ENCODE peak calls at places on chromosomes 12 and 14, in six cellular contexts. C is HCT116, Q is upper lobe of right lung, T is GM12878, P is colonic mucosa, X is testis. W is an unnamed sample.

GRCh38 chr14:60161176-60162107 is 3.8 kb downstream of the DHRS7 start:
- DNase-seq in C (no peak), Q (no peak), T (no peak), P (no peak), X (no peak), W (peak; percentile 68)

GRCh38 chr12:95789126-95790024 is 1.2 kb downstream of the NTN4 start:
- DNase-seq in C (no peak), Q (peak; percentile 72), T (no peak), P (peak; percentile 49), X (peak; percentile 57), W (no peak)

GRCh38 chr14:70726651-70727375 is 82.5 kb downstream of the MAP3K9 start:
- DNase-seq in C (no peak), Q (no peak), T (no peak), P (no peak), X (no peak), W (no peak)

GRCh38 chr14:101624579-101624978 is 63.3 kb downstream of the DIO3 start:
- DNase-seq in C (no peak), Q (no peak), T (no peak), P (no peak), X (peak; percentile 33), W (no peak)

GRCh38 chr14:96423446-96424103 is 31.6 kb downstream of the AK7 start:
- DNase-seq in C (no peak), Q (no peak), T (no peak), P (no peak), X (no peak), W (no peak)

GRCh38 chr12:117334855-117335587 is 26.4 kb downstream of the NOS1 start:
- DNase-seq in C (no peak), Q (no peak), T (no peak), P (no peak), X (no peak), W (no peak)

GRCh38 chr14:42513837-42514236 is 907.2 kb downstream of the LRFN5 start:
- DNase-seq in C (no peak), Q (no peak), T (no peak), P (no peak), X (no peak), W (no peak)

GRCh38 chr14:92040431-92041040 is 677 bp upstream of the TRIP11 start:
- DNase-seq in C (peak; percentile 12), Q (no peak), T (peak; percentile 25), P (peak; percentile 59), X (no peak), W (no peak)

GRCh38 chr14:104895786-104896642 is 28.7 kb upstream of the PLD4 start:
- DNase-seq in C (no peak), Q (peak; percentile 87), T (no peak), P (peak; percentile 18), X (no peak), W (no peak)

GRCh38 chr14:72686832-72687231 is 207.1 kb downstream of the DPF3 start:
- DNase-seq in C (no peak), Q (no peak), T (no peak), P (no peak), X (no peak), W (no peak)

GRCh38 chr14:32244404-32244803 is 41.3 kb upstream of the RNU6-8 start:
- DNase-seq in C (no peak), Q (no peak), T (no peak), P (no peak), X (no peak), W (no peak)

GRCh38 chr14:79911762-79912161 is 299.5 kb downstream of the DIO2 start:
- DNase-seq in C (no peak), Q (no peak), T (no peak), P (no peak), X (no peak), W (no peak)

GRCh38 chr12:26187014-26187413 is 8.4 kb upstream of the SSPN start:
- DNase-seq in C (no peak), Q (no peak), T (no peak), P (no peak), X (no peak), W (no peak)

GRCh38 chr12:31517994-31518393 is 72.9 kb downstream of the DENND5B start:
- DNase-seq in C (no peak), Q (no peak), T (no peak), P (no peak), X (no peak), W (no peak)

GRCh38 chr12:7374423-7375144 is 69.4 kb downstream of the CD163L1 start:
- DNase-seq in C (peak; percentile 47), Q (peak; percentile 72), T (no peak), P (peak; percentile 40), X (peak; percentile 19), W (peak; percentile 50)

GRCh38 chr12:96132819-96133218 is 61.4 kb upstream of the ELK3 start:
- DNase-seq in C (no peak), Q (no peak), T (no peak), P (no peak), X (no peak), W (no peak)

GRCh38 chr14:91244501-91244901 is at the start of gene GPR68:
- DNase-seq in C (no peak), Q (no peak), T (no peak), P (peak; percentile 46), X (peak; percentile 78), W (no peak)

GRCh38 chr12:72330291-72330690 is 58.1 kb downstream of the TRHDE start:
- DNase-seq in C (no peak), Q (no peak), T (no peak), P (no peak), X (peak; percentile 49), W (no peak)

GRCh38 chr14:47154276-47154797 is 502.8 kb upstream of the RPL10L start:
- DNase-seq in C (no peak), Q (no peak), T (no peak), P (no peak), X (no peak), W (no peak)

GRCh38 chr12:27566159-27566558 is 42.2 kb downstream of the PPFIBP1 start:
- DNase-seq in C (no peak), Q (no peak), T (no peak), P (no peak), X (no peak), W (no peak)

GRCh38 chr12:105831372-105831771 is 307.4 kb downstream of the NUAK1 start:
- DNase-seq in C (no peak), Q (no peak), T (no peak), P (no peak), X (no peak), W (no peak)
- TF ChIP-seq CTCF in C (no peak), Q (no peak), T (no peak), P (no peak), X (no peak), W (no peak)

GRCh38 chr12:106760184-106760531 is 14.3 kb upstream of the RIC8B start:
- DNase-seq in C (no peak), Q (no peak), T (peak; percentile 65), P (no peak), X (no peak), W (no peak)

GRCh38 chr12:106764738-106765137 is 9.7 kb upstream of the RIC8B start:
- DNase-seq in C (no peak), Q (no peak), T (no peak), P (no peak), X (peak; percentile 41), W (no peak)

GRCh38 chr12:106757623-106758348 is 16.7 kb upstream of the RIC8B start:
- DNase-seq in C (no peak), Q (no peak), T (no peak), P (no peak), X (no peak), W (no peak)

GRCh38 chr12:106758349-106758951 is 16.0 kb upstream of the RIC8B start:
- DNase-seq in C (no peak), Q (no peak), T (no peak), P (peak; percentile 81), X (no peak), W (no peak)

DNA sequence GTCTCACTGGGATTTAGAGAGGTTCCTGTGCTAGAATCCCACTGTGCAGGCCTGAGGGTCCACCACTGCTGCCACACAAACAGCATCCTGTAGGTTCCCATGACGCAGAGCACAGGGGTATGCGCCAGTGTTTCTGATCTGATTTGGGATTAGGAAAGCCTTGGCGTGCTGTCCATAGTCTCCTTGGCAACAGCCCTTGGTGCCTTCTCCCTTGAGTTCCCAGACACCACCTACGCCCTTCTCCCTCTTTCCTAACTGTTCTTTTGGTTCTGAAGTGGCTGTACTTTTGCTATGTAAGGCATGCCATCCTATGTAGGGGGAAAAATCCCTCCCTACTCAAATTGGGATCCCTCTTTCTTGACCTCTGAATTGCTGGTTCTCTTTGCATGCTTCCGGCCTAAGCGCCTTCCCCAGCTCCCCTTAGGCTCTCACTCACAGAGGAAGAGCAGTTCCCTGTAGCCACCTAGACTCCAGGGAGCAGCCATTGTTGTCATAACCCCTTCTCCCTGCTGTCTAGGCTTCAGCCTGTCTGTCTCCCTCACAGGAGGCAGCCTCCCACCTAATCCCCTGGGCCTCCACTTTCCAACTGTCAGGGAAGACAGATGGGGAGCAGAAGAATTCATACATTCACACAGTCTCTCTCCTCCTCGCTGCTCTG is 14.8 kb upstream of the RIC8B start:
- DNase-seq in C (no peak), Q (no peak), T (no peak), P (no peak), X (no peak), W (no peak)
- TF ChIP-seq CTCF in C (no peak), Q (no peak), T (no peak), P (no peak), X (no peak), W (no peak)

GRCh38 chr12:68356060-68356748 is 24.0 kb upstream of the MDM1 start:
- DNase-seq in C (no peak), Q (no peak), T (no peak), P (no peak), X (no peak), W (no peak)

GRCh38 chr12:68361953-68362352 is 29.8 kb upstream of the MDM1 start:
- DNase-seq in C (no peak), Q (no peak), T (no peak), P (no peak), X (no peak), W (no peak)

GRCh38 chr12:68359669-68360068 is 27.5 kb upstream of the MDM1 start:
- DNase-seq in C (no peak), Q (no peak), T (no peak), P (no peak), X (no peak), W (no peak)

DNA sequence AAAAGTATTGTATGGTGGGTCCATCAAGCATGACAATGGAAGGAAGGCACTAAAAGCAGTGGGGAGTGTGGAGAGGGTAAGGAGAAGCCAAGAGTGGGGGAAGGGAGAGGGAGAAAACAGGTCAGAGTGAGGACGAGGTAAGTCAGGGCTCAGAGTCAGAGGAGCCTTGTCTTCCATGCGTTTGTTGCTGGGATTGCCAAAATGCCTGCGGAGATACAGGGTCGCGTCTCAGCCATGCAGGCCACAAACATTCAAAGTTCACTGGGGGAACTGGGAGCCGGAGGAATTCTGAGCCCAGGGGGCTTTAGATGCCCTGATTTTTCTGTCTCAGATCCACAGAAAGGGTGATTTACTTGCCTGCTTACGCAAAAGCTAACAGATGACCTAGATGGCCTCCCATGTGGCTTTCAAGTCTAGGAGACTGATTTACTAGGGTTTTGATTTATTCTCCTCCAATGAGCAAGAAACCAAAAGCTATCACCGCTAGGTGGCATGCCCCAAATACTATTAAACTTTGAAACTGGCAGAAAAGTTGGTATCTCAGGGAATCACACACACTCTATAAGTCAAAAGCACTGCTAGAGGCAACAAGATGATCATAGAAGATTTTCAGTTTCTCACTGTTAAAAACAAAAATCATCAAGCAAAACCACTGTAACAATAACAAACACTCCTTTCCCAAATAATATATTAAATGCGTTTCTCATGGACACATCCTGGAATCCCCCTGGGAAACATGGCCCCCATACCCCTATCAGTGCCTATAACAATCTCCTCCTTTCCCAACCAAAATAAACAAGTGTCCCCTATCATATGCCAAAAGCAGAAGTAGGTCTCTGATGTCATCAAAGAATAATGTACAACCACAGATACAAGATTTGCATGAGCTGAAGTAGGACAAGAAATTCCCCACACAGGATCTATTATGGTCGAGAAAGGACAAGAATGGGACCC is 26.6 kb upstream of the MDM1 start:
- DNase-seq in C (peak; percentile 50), Q (no peak), T (peak; percentile 74), P (peak; percentile 78), X (peak; percentile 81), W (no peak)
- TF ChIP-seq CTCF in C (peak; percentile 67), Q (peak; percentile 65), T (peak; percentile 56), P (peak; percentile 70), X (peak; percentile 73), W (peak; percentile 63)

GRCh38 chr14:75088566-75089373 is 19.3 kb downstream of the ZC2HC1C start:
- DNase-seq in C (peak; percentile 26), Q (no peak), T (no peak), P (peak; percentile 72), X (peak; percentile 64), W (no peak)
- TF ChIP-seq CTCF in C (peak; percentile 79), Q (peak; percentile 75), T (peak; percentile 64), P (peak; percentile 61), X (peak; percentile 71), W (peak; percentile 82)

W was measured in CD14-positive monocyte.